ENCODE peak calls at places on chromosomes 16 and 17, in six cellular contexts. T is mesendoderm, M is IMR-90, J is H9, K is trophoblast cell, V is neuronal stem cell. I is an unnamed sample.

GRCh38 chr16:88387941-88388627 is 5.3 kb downstream of the ZNF469 start:
- DNase-seq in T (no peak), M (peak; percentile 51), V (no peak), K (peak; percentile 8), J (no peak), I (no peak)

GRCh38 chr16:72270531-72270930 is 98.6 kb upstream of the PMFBP1 start:
- DNase-seq in K (no peak), T (no peak), J (no peak), M (no peak), V (no peak), I (peak; percentile 42)

GRCh38 chr16:4488486-4488967 is 12.3 kb downstream of the HMOX2 start:
- DNase-seq in M (peak; percentile 20), K (no peak), V (no peak), T (no peak), J (no peak), I (peak; percentile 64)

GRCh38 chr16:74034862-74035261 is 261.8 kb upstream of the PSMD7 start:
- DNase-seq in M (peak; percentile 11), K (no peak), T (peak; percentile 54), J (no peak), V (peak; percentile 36), I (no peak)

GRCh38 chr16:25366078-25366477 is 108.4 kb upstream of the ZKSCAN2 start:
- DNase-seq in J (no peak), K (no peak), M (no peak), T (peak; percentile 43), V (no peak), I (no peak)

GRCh38 chr16:82657786-82658185 is 31.0 kb downstream of the CDH13 start:
- DNase-seq in K (no peak), M (no peak), J (no peak), V (no peak), T (peak; percentile 79), I (no peak)

GRCh38 chr16:83762141-83763024 is 45.4 kb upstream of the HSBP1 start:
- DNase-seq in J (no peak), M (no peak), K (no peak), T (no peak), V (no peak), I (no peak)

GRCh38 chr16:2963074-2963610 is 933 bp upstream of the KREMEN2 start:
- DNase-seq in K (no peak), M (no peak), V (no peak), T (no peak), J (no peak), I (no peak)

GRCh38 chr16:4521971-4522623 is 16.5 kb downstream of the CDIP1 start:
- DNase-seq in K (no peak), V (no peak), T (no peak), M (no peak), J (peak; percentile 49), I (no peak)

GRCh38 chr17:49067163-49067562 is 65.4 kb upstream of the B4GALNT2 start:
- DNase-seq in T (peak; percentile 63), J (peak; percentile 71), V (no peak), M (no peak), K (no peak), I (no peak)

GRCh38 chr17:31702040-31702439 is 157.0 kb downstream of the COPRS start:
- DNase-seq in T (no peak), M (no peak), J (no peak), V (no peak), K (peak; percentile 83), I (no peak)

GRCh38 chr17:17152385-17152784 is 53.7 kb downstream of the PLD6 start:
- DNase-seq in K (no peak), V (no peak), J (no peak), M (no peak), T (no peak), I (no peak)

GRCh38 chr17:12618557-12618956 is 47.1 kb upstream of the MYOCD start:
- DNase-seq in V (no peak), M (peak; percentile 96), T (no peak), K (no peak), J (no peak), I (peak; percentile 72)

GRCh38 chr17:38632334-38632733 is 26.6 kb upstream of the SRCIN1 start:
- DNase-seq in T (no peak), K (no peak), V (no peak), J (peak; percentile 12), M (no peak), I (no peak)

DNA sequence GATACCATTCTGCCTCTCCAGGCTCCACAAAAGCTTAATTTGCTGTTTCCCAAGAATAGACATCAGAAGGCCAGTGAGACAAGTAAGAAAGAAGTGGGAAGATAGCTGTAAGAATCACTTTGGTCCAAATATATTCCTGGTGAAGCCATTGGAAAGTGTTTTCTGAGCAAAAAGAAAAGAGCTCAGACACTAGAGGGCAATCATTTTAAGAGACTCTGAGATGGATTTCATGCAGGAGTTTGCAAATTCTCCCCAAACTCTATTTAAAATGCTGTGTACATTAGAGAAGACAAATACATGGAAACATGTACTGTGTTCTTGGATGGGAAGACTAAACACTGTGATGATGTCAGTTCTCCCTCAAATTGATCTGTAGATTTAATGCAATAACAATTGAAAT is 8.0 kb upstream of the SLC6A2 start:
- DNase-seq in K (no peak), M (no peak), T (no peak), V (no peak), J (no peak), I (no peak)
- H3K23ac ChIP-seq in K (no peak overlapping the region), M (no peak overlapping the region), T (no peak overlapping the region), V (no peak overlapping the region), J (no peak overlapping the region), I (no peak overlapping the region)

GRCh38 chr17:82805254-82805653 is 34.6 kb downstream of the ZNF750 start:
- DNase-seq in K (no peak), T (no peak), J (no peak), M (no peak), V (no peak), I (no peak)
- H4K8ac ChIP-seq in K (no peak overlapping the region), T (no peak overlapping the region), J (no peak overlapping the region), M (no peak overlapping the region), V (no peak overlapping the region), I (no peak overlapping the region)

GRCh38 chr16:27991876-27992275 is 71.6 kb downstream of the GSG1L start:
- DNase-seq in T (no peak), J (no peak), M (no peak), K (peak; percentile 71), V (no peak), I (no peak)

GRCh38 chr16:27994686-27995085 is 68.8 kb downstream of the GSG1L start:
- DNase-seq in M (no peak), J (no peak), K (no peak), T (no peak), V (no peak), I (no peak)

GRCh38 chr16:27995378-27995777 is 68.1 kb downstream of the GSG1L start:
- DNase-seq in J (no peak), V (no peak), K (no peak), M (no peak), T (no peak), I (no peak)

GRCh38 chr16:27993587-27993986 is 69.9 kb downstream of the GSG1L start:
- DNase-seq in M (no peak), T (no peak), V (no peak), K (no peak), J (no peak), I (no peak)
- H2BK120ac ChIP-seq in M (no peak overlapping the region), T (no peak overlapping the region), V (no peak overlapping the region), K (no peak overlapping the region), J (no peak overlapping the region), I (no peak overlapping the region)

GRCh38 chr16:52492789-52493357 is 54.1 kb downstream of the TOX3 start:
- DNase-seq in K (no peak), T (no peak), J (no peak), V (no peak), M (no peak), I (no peak)

GRCh38 chr16:52496051-52496876 is 50.7 kb downstream of the TOX3 start:
- DNase-seq in V (no peak), T (no peak), M (no peak), K (no peak), J (no peak), I (no peak)

GRCh38 chr16:52491216-52491615 is 55.7 kb downstream of the TOX3 start:
- DNase-seq in K (no peak), V (no peak), M (no peak), T (peak; percentile 14), J (no peak), I (no peak)

GRCh38 chr16:52494621-52495020 is 52.3 kb downstream of the TOX3 start:
- DNase-seq in V (no peak), M (no peak), T (no peak), K (no peak), J (no peak), I (no peak)

DNA sequence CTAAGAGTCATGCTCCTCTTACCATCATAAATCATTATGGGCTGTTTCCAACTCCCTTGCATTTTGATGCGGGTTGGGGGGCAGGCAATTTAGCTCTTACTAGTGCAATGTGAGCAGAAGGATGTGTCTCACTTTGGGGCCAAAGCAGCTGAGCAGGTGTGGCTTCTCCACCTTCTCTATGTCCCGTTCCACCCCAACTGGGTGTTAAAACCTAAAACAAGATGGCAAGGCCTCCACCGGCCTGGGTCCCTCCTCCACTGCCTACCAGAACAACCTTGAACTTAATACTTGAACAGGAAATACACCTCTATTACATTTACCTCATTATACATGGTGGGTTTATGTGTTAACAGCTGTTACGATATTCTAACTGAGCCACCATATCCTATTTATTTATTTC is 52.8 kb downstream of the TOX3 start:
- DNase-seq in T (no peak), J (no peak), V (no peak), K (no peak), M (no peak), I (no peak)
- H3K23ac ChIP-seq in T (no peak overlapping the region), J (no peak overlapping the region), V (no peak overlapping the region), K (no peak overlapping the region), M (no peak overlapping the region), I (no peak overlapping the region)